ENCODE peak calls at places on chromosomes 3 and 15, in nine cellular contexts. G, Q, K, A, H, L, I, T and C are unnamed samples.

GRCh38 chr3:167487556-167487955 is 13.7 kb upstream of the SERPINI2 start:
- DNase-seq in G (no peak), Q (no peak), K (no peak), A (no peak), H (no peak), L (no peak), I (no peak), T (no peak), C (no peak)

GRCh38 chr3:170321326-170322034 is 36.0 kb upstream of the SKIL start:
- DNase-seq in G (no peak), Q (no peak), K (no peak), A (no peak), H (peak), L (peak), I (no peak), T (no peak), C (no peak)

GRCh38 chr3:152737021-152737908 is 97.7 kb upstream of the P2RY1 start:
- DNase-seq in G (no peak), Q (no peak), K (no peak), A (no peak), H (peak), L (peak), I (no peak), T (peak), C (peak)

GRCh38 chr3:177098551-177098950 is 98.7 kb downstream of the TBL1XR1 start:
- DNase-seq in G (no peak), Q (no peak), K (no peak), A (no peak), H (no peak), L (no peak), I (no peak), T (no peak), C (no peak)

GRCh38 chr3:46930176-46930944 is 46.2 kb downstream of the CCDC12 start:
- DNase-seq in G (no peak), Q (no peak), K (no peak), A (peak), H (no peak), L (no peak), I (no peak), T (peak), C (no peak)

GRCh38 chr3:111850481-111850880 is 8.6 kb upstream of the PHLDB2 start:
- DNase-seq in G (no peak), Q (no peak), K (no peak), A (no peak), H (peak), L (no peak), I (no peak), T (no peak), C (no peak)

GRCh38 chr15:85792872-85793621 is 1.7 kb downstream of the KLHL25 start:
- DNase-seq in G (no peak), Q (no peak), K (no peak), A (no peak), H (peak), L (no peak), I (no peak), T (peak), C (no peak)

GRCh38 chr15:80940331-80940730 is 49.3 kb downstream of the MESD start:
- DNase-seq in G (no peak), Q (peak), K (no peak), A (no peak), H (no peak), L (no peak), I (no peak), T (no peak), C (no peak)

GRCh38 chr3:21839592-21839991 is 88.6 kb upstream of the ZNF385D start:
- DNase-seq in G (no peak), Q (no peak), K (no peak), A (peak), H (peak), L (peak), I (peak), T (peak), C (no peak)

GRCh38 chr3:16743276-16743675 is 138.1 kb upstream of the DAZL start:
- DNase-seq in G (no peak), Q (no peak), K (no peak), A (no peak), H (peak), L (no peak), I (no peak), T (no peak), C (no peak)

GRCh38 chr3:188179006-188179966 is 25.3 kb downstream of the LPP start:
- DNase-seq in G (no peak), Q (no peak), K (no peak), A (peak), H (peak), L (no peak), I (peak), T (no peak), C (no peak)

GRCh38 chr3:119498188-119498987 is at the start of gene TIMMDC1:
- DNase-seq in G (peak), Q (peak), K (peak), A (peak), H (peak), L (peak), I (peak), T (peak), C (peak)

GRCh38 chr3:188196232-188196990 is 42.5 kb downstream of the LPP start:
- DNase-seq in G (no peak), Q (no peak), K (no peak), A (no peak), H (peak), L (no peak), I (no peak), T (no peak), C (no peak)

GRCh38 chr15:49301562-49301961 is 121.5 kb upstream of the FGF7 start:
- DNase-seq in G (no peak), Q (no peak), K (no peak), A (no peak), H (peak), L (no peak), I (no peak), T (no peak), C (no peak)

GRCh38 chr3:52093751-52094525 is 37.6 kb upstream of the DUSP7 start:
- DNase-seq in G (no peak), Q (no peak), K (no peak), A (no peak), H (peak), L (peak), I (no peak), T (no peak), C (no peak)

GRCh38 chr3:33791477-33792166 is 6.8 kb upstream of the PDCD6IP start:
- DNase-seq in G (peak), Q (no peak), K (no peak), A (no peak), H (no peak), L (peak), I (no peak), T (peak), C (no peak)

GRCh38 chr3:152299243-152299976 is 30.7 kb downstream of the MBNL1 start:
- DNase-seq in G (no peak), Q (no peak), K (no peak), A (peak), H (no peak), L (no peak), I (peak), T (no peak), C (no peak)

GRCh38 chr3:19149388-19149787 is 1.1 kb downstream of the KCNH8 start:
- DNase-seq in G (no peak), Q (no peak), K (peak), A (peak), H (peak), L (peak), I (peak), T (peak), C (peak)

GRCh38 chr3:143263844-143264243 is 144.3 kb downstream of the CHST2 start:
- DNase-seq in G (no peak), Q (no peak), K (no peak), A (no peak), H (no peak), L (no peak), I (no peak), T (peak), C (no peak)

GRCh38 chr3:7875858-7876442 is 625.7 kb upstream of the LMCD1 start:
- DNase-seq in G (no peak), Q (no peak), K (no peak), A (no peak), H (peak), L (no peak), I (no peak), T (no peak), C (no peak)

GRCh38 chr3:88912294-88913014 is 195.0 kb upstream of the EPHA3 start:
- DNase-seq in G (no peak), Q (no peak), K (peak), A (no peak), H (no peak), L (no peak), I (no peak), T (no peak), C (no peak)

GRCh38 chr3:190566043-190566933 is 52.4 kb downstream of the IL1RAP start:
- DNase-seq in G (peak), Q (peak), K (peak), A (no peak), H (peak), L (peak), I (peak), T (peak), C (no peak)

GRCh38 chr15:58307313-58307961 is 124.4 kb upstream of the LIPC start:
- DNase-seq in G (no peak), Q (no peak), K (no peak), A (no peak), H (peak), L (no peak), I (no peak), T (no peak), C (no peak)

DNA sequence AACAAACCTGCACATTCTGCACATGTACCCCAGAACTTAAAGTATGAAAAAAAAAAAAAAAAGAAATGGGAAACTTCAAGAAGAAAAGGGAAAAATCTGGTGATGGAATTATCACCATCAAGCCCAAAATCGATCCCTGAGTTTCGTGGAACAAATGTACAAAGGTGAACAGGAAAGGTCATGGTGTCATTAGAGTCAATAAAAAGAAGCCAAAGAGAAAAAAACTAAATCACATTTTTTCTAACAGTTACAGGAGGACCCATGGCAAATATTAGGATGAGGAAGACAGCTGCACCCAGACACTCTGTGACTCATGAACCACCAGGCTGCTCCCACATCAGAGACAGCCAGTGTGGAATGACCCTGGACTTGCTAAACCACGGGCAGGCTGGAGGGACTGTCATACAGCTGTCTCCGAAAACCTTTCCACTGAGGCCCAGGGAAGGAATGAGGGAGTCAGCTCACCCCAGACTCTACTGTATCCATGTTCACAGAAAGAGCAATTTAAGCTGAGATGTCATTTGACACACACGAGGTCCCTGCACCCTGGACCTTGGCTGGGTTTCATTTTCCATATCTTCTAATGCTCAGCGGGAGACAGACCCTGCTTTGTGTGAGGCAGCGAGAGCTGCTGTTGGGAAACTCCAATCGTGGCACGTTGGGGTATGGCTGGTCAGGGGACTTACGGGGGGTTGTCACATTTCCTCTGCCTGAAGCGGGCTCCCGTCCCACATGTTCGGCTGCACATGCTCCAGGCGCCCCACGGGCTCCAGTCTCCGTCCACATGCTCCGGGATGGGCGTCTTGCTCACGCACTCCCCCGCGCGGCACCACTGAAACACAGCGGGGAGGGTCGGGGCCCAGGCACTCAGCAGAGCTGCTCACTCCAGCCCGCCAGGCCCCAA is 210.2 kb downstream of the ADAMTS17 start:
- DNase-seq in G (peak), Q (no peak), K (no peak), A (no peak), H (peak), L (peak), I (peak), T (no peak), C (peak)
- TF ChIP-seq CTCF in G (peak), Q (no peak), K (no peak), A (no peak), H (peak), L (peak), I (no peak), T (no peak), C (peak)

GRCh38 chr3:198079771-198080520 is 119.9 kb downstream of the LMLN start:
- DNase-seq in G (peak), Q (peak), K (peak), A (peak), H (peak), L (no peak), I (no peak), T (no peak), C (peak)
- TF ChIP-seq CTCF in G (no peak), Q (no peak), K (no peak), A (no peak), H (no peak), L (peak), I (no peak), T (no peak), C (no peak)

GRCh38 chr3:194685723-194686413 is at the start of gene FAM43A:
- DNase-seq in G (peak), Q (peak), K (peak), A (peak), H (peak), L (peak), I (peak), T (peak), C (peak)
- TF ChIP-seq CTCF in G (peak), Q (no peak), K (no peak), A (peak), H (peak), L (peak), I (no peak), T (peak), C (no peak)

DNA sequence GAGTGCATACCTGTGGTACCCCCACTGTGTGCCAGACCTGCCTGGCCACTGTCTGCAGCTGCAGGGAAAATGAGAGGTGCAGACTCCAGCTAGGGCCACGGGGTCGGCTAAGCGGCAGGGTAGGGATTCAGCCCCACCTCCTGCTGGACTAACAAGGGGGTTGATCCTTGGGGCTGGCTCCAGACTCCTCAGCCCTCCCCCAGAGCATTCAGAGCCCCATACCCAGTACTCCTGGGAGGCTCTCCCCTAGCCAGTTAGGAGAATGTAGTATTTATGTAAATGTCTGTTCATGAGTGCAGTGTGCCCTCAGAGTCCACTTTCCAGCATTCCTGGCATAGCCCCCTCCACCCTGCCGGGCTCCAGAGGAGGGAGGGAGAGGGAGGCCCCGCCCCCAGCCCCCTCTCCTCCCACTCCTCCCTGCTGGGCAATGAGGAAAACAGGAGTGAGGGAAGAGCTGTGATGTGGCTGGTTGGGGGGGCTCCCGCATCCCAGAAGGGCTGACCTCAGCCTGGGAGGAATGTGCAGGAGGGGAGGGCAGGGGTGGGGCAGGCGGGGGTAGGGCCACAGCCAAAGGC is 4.5 kb upstream of the SEMA3B start:
- DNase-seq in G (peak), Q (peak), K (peak), A (no peak), H (peak), L (peak), I (peak), T (no peak), C (no peak)
- TF ChIP-seq CTCF in G (no peak), Q (no peak), K (no peak), A (no peak), H (no peak), L (no peak), I (no peak), T (no peak), C (no peak)

GRCh38 chr3:30641612-30642251 is 35.3 kb downstream of the TGFBR2 start:
- DNase-seq in G (no peak), Q (no peak), K (no peak), A (no peak), H (no peak), L (no peak), I (no peak), T (no peak), C (no peak)

GRCh38 chr3:30644615-30645014 is 38.2 kb downstream of the TGFBR2 start:
- DNase-seq in G (peak), Q (peak), K (no peak), A (peak), H (peak), L (peak), I (no peak), T (peak), C (peak)

GRCh38 chr3:30640856-30641255 is 34.5 kb downstream of the TGFBR2 start:
- DNase-seq in G (no peak), Q (no peak), K (no peak), A (no peak), H (no peak), L (no peak), I (no peak), T (no peak), C (no peak)

GRCh38 chr3:30643763-30644462 is 37.5 kb downstream of the TGFBR2 start:
- DNase-seq in G (peak), Q (no peak), K (no peak), A (peak), H (no peak), L (no peak), I (no peak), T (peak), C (no peak)

DNA sequence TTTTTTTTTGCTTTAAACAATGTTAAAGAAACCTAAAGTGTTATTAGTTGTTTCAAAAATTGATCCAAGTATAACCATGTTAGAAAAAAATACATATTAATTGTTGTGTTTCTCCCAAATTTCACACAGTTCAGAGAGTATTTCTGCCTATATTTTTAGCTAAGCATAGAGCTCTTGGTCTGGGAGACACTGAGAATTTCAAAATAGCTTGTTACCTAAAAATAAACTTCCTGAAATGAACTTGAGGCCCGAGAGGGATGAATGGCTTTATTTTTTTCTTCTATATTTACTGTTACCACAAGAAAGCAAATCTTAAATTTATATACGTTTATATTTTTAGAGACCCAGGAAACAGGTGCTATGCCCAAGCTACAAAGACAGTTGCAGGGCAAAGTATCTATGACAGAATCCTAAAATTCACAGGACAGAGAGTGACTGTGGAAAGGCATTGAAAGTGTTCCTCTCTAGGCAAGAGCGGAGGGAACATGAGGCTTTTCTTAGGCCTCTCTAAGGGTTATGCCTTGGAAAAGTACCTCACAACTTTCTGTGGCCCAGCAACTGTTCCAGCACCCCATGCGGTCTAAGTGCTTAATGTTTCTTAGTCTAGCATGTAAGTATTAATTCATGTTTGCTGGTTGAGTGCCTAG is 36.4 kb downstream of the TGFBR2 start:
- DNase-seq in G (no peak), Q (no peak), K (no peak), A (peak), H (no peak), L (no peak), I (no peak), T (peak), C (no peak)
- TF ChIP-seq CTCF in G (no peak), Q (no peak), K (no peak), A (no peak), H (no peak), L (no peak), I (no peak), T (no peak), C (no peak)